ENCODE peak calls at places on chromosomes 12 and 14, in nine cellular contexts. One of them, this sample, is unnamed.

GRCh38 chr14:55850803-55851202 is 267.4 kb upstream of the PELI2 start:
- DNase-seq in germinal center: no peak
- DNase-seq in T-helper 2 cell: no peak
- DNase-seq in mesendoderm: no peak
- DNase-seq in thoracic aorta: no peak
- DNase-seq in activated T-cell treated with anti-CD3 and anti-CD28 coated beads for 1 hour: no peak
- DNase-seq in sciatic nerve: no peak
- DNase-seq in astrocyte of the hippocampus: peak
- DNase-seq in iPS DF 6.9: no peak
- DNase-seq in this sample: no peak

GRCh38 chr12:53750812-53751335 is 905 bp downstream of the CISTR start:
- DNase-seq in germinal center: peak
- DNase-seq in astrocyte of the hippocampus: no peak
- DNase-seq in sciatic nerve: no peak
- DNase-seq in T-helper 2 cell: no peak
- DNase-seq in thoracic aorta: no peak
- DNase-seq in iPS DF 6.9: no peak
- DNase-seq in activated T-cell treated with anti-CD3 and anti-CD28 coated beads for 1 hour: no peak
- DNase-seq in mesendoderm: peak
- DNase-seq in this sample: peak

GRCh38 chr14:68418192-68419118 is 374.4 kb downstream of the ZFP36L1 start:
- DNase-seq in activated T-cell treated with anti-CD3 and anti-CD28 coated beads for 1 hour: no peak
- DNase-seq in mesendoderm: no peak
- DNase-seq in germinal center: no peak
- DNase-seq in sciatic nerve: no peak
- DNase-seq in iPS DF 6.9: no peak
- DNase-seq in T-helper 2 cell: no peak
- DNase-seq in astrocyte of the hippocampus: no peak
- DNase-seq in thoracic aorta: no peak
- DNase-seq in this sample: no peak

GRCh38 chr14:69037790-69038448 is 58.8 kb upstream of the ACTN1 start:
- DNase-seq in sciatic nerve: no peak
- DNase-seq in activated T-cell treated with anti-CD3 and anti-CD28 coated beads for 1 hour: no peak
- DNase-seq in astrocyte of the hippocampus: no peak
- DNase-seq in germinal center: no peak
- DNase-seq in iPS DF 6.9: no peak
- DNase-seq in mesendoderm: peak
- DNase-seq in T-helper 2 cell: no peak
- DNase-seq in thoracic aorta: no peak
- DNase-seq in this sample: no peak

GRCh38 chr12:3973939-3974644 is 100.9 kb upstream of the PARP11 start:
- DNase-seq in sciatic nerve: no peak
- DNase-seq in germinal center: no peak
- DNase-seq in thoracic aorta: no peak
- DNase-seq in mesendoderm: no peak
- DNase-seq in T-helper 2 cell: no peak
- DNase-seq in astrocyte of the hippocampus: no peak
- DNase-seq in iPS DF 6.9: no peak
- DNase-seq in activated T-cell treated with anti-CD3 and anti-CD28 coated beads for 1 hour: no peak
- DNase-seq in this sample: no peak

GRCh38 chr12:106498056-106498455 is 84.7 kb upstream of the RFX4 start:
- DNase-seq in iPS DF 6.9: no peak
- DNase-seq in sciatic nerve: no peak
- DNase-seq in astrocyte of the hippocampus: peak
- DNase-seq in thoracic aorta: no peak
- DNase-seq in activated T-cell treated with anti-CD3 and anti-CD28 coated beads for 1 hour: no peak
- DNase-seq in mesendoderm: no peak
- DNase-seq in germinal center: no peak
- DNase-seq in T-helper 2 cell: no peak
- DNase-seq in this sample: no peak

GRCh38 chr12:131028587-131029338 is 75.1 kb downstream of the ADGRD1 start:
- DNase-seq in iPS DF 6.9: no peak
- DNase-seq in thoracic aorta: no peak
- DNase-seq in germinal center: no peak
- DNase-seq in sciatic nerve: no peak
- DNase-seq in mesendoderm: no peak
- DNase-seq in activated T-cell treated with anti-CD3 and anti-CD28 coated beads for 1 hour: no peak
- DNase-seq in T-helper 2 cell: no peak
- DNase-seq in astrocyte of the hippocampus: no peak
- DNase-seq in this sample: no peak

GRCh38 chr12:48995061-48995879 is 3.9 kb downstream of the DDN start:
- DNase-seq in mesendoderm: peak
- DNase-seq in activated T-cell treated with anti-CD3 and anti-CD28 coated beads for 1 hour: no peak
- DNase-seq in T-helper 2 cell: peak
- DNase-seq in iPS DF 6.9: no peak
- DNase-seq in sciatic nerve: peak
- DNase-seq in astrocyte of the hippocampus: peak
- DNase-seq in germinal center: peak
- DNase-seq in thoracic aorta: no peak
- DNase-seq in this sample: peak

GRCh38 chr14:93009471-93010117 is 86.6 kb downstream of the CHGA start:
- DNase-seq in sciatic nerve: peak
- DNase-seq in iPS DF 6.9: no peak
- DNase-seq in astrocyte of the hippocampus: no peak
- DNase-seq in mesendoderm: no peak
- DNase-seq in germinal center: no peak
- DNase-seq in T-helper 2 cell: no peak
- DNase-seq in activated T-cell treated with anti-CD3 and anti-CD28 coated beads for 1 hour: no peak
- DNase-seq in thoracic aorta: no peak
- DNase-seq in this sample: no peak

GRCh38 chr12:6211421-6211869 is 11.2 kb downstream of the CD9 start:
- DNase-seq in iPS DF 6.9: no peak
- DNase-seq in germinal center: no peak
- DNase-seq in mesendoderm: no peak
- DNase-seq in activated T-cell treated with anti-CD3 and anti-CD28 coated beads for 1 hour: no peak
- DNase-seq in thoracic aorta: no peak
- DNase-seq in sciatic nerve: no peak
- DNase-seq in astrocyte of the hippocampus: peak
- DNase-seq in T-helper 2 cell: no peak
- DNase-seq in this sample: no peak

GRCh38 chr12:57173089-57173488 is 25.7 kb upstream of the LRP1-AS start:
- DNase-seq in thoracic aorta: no peak
- DNase-seq in iPS DF 6.9: no peak
- DNase-seq in sciatic nerve: no peak
- DNase-seq in astrocyte of the hippocampus: peak
- DNase-seq in activated T-cell treated with anti-CD3 and anti-CD28 coated beads for 1 hour: peak
- DNase-seq in T-helper 2 cell: no peak
- DNase-seq in germinal center: no peak
- DNase-seq in mesendoderm: peak
- DNase-seq in this sample: no peak

GRCh38 chr12:41076114-41076513 is 112.0 kb upstream of the PDZRN4 start:
- DNase-seq in thoracic aorta: no peak
- DNase-seq in iPS DF 6.9: no peak
- DNase-seq in astrocyte of the hippocampus: no peak
- DNase-seq in mesendoderm: no peak
- DNase-seq in germinal center: no peak
- DNase-seq in sciatic nerve: no peak
- DNase-seq in activated T-cell treated with anti-CD3 and anti-CD28 coated beads for 1 hour: no peak
- DNase-seq in T-helper 2 cell: no peak
- DNase-seq in this sample: no peak

GRCh38 chr12:117114784-117115183 is 15.6 kb upstream of the TESC start:
- DNase-seq in sciatic nerve: no peak
- DNase-seq in germinal center: no peak
- DNase-seq in astrocyte of the hippocampus: no peak
- DNase-seq in T-helper 2 cell: no peak
- DNase-seq in thoracic aorta: no peak
- DNase-seq in activated T-cell treated with anti-CD3 and anti-CD28 coated beads for 1 hour: no peak
- DNase-seq in mesendoderm: no peak
- DNase-seq in iPS DF 6.9: no peak
- DNase-seq in this sample: no peak

GRCh38 chr14:90644882-90645281 is 171.3 kb downstream of the TTC7B start:
- DNase-seq in astrocyte of the hippocampus: no peak
- DNase-seq in sciatic nerve: no peak
- DNase-seq in activated T-cell treated with anti-CD3 and anti-CD28 coated beads for 1 hour: no peak
- DNase-seq in iPS DF 6.9: no peak
- DNase-seq in thoracic aorta: no peak
- DNase-seq in mesendoderm: no peak
- DNase-seq in T-helper 2 cell: no peak
- DNase-seq in germinal center: no peak
- DNase-seq in this sample: no peak

GRCh38 chr12:70660620-70661219 is 23.5 kb upstream of the PTPRB start:
- DNase-seq in sciatic nerve: no peak
- DNase-seq in germinal center: no peak
- DNase-seq in iPS DF 6.9: no peak
- DNase-seq in astrocyte of the hippocampus: peak
- DNase-seq in thoracic aorta: no peak
- DNase-seq in activated T-cell treated with anti-CD3 and anti-CD28 coated beads for 1 hour: no peak
- DNase-seq in mesendoderm: no peak
- DNase-seq in T-helper 2 cell: no peak
- DNase-seq in this sample: no peak

GRCh38 chr12:124709722-124710656 is 142.6 kb upstream of the NCOR2 start:
- DNase-seq in mesendoderm: no peak
- DNase-seq in astrocyte of the hippocampus: peak
- DNase-seq in iPS DF 6.9: no peak
- DNase-seq in sciatic nerve: no peak
- DNase-seq in activated T-cell treated with anti-CD3 and anti-CD28 coated beads for 1 hour: no peak
- DNase-seq in T-helper 2 cell: no peak
- DNase-seq in thoracic aorta: no peak
- DNase-seq in germinal center: no peak
- DNase-seq in this sample: no peak

GRCh38 chr14:76917158-76917596 is 91.0 kb downstream of the LRRC74A start:
- DNase-seq in germinal center: no peak
- DNase-seq in astrocyte of the hippocampus: peak
- DNase-seq in T-helper 2 cell: no peak
- DNase-seq in iPS DF 6.9: peak
- DNase-seq in sciatic nerve: peak
- DNase-seq in thoracic aorta: no peak
- DNase-seq in mesendoderm: peak
- DNase-seq in activated T-cell treated with anti-CD3 and anti-CD28 coated beads for 1 hour: no peak
- DNase-seq in this sample: no peak

GRCh38 chr12:110071504-110071903 is 23.2 kb upstream of the C12orf76 start:
- DNase-seq in thoracic aorta: no peak
- DNase-seq in germinal center: no peak
- DNase-seq in astrocyte of the hippocampus: no peak
- DNase-seq in iPS DF 6.9: no peak
- DNase-seq in mesendoderm: no peak
- DNase-seq in sciatic nerve: no peak
- DNase-seq in T-helper 2 cell: no peak
- DNase-seq in activated T-cell treated with anti-CD3 and anti-CD28 coated beads for 1 hour: no peak
- DNase-seq in this sample: no peak

GRCh38 chr12:105018761-105019160 is 32.6 kb downstream of the NOPCHAP1 start:
- DNase-seq in T-helper 2 cell: no peak
- DNase-seq in germinal center: no peak
- DNase-seq in mesendoderm: no peak
- DNase-seq in thoracic aorta: no peak
- DNase-seq in iPS DF 6.9: no peak
- DNase-seq in astrocyte of the hippocampus: no peak
- DNase-seq in activated T-cell treated with anti-CD3 and anti-CD28 coated beads for 1 hour: no peak
- DNase-seq in sciatic nerve: no peak
- DNase-seq in this sample: no peak

GRCh38 chr14:29235991-29236390 is 469.4 kb downstream of the FOXG1 start:
- DNase-seq in iPS DF 6.9: no peak
- DNase-seq in activated T-cell treated with anti-CD3 and anti-CD28 coated beads for 1 hour: no peak
- DNase-seq in germinal center: no peak
- DNase-seq in astrocyte of the hippocampus: no peak
- DNase-seq in sciatic nerve: no peak
- DNase-seq in mesendoderm: no peak
- DNase-seq in thoracic aorta: no peak
- DNase-seq in T-helper 2 cell: no peak
- DNase-seq in this sample: no peak

GRCh38 chr14:72904840-72905561 is 11.1 kb upstream of the DPF3 start:
- DNase-seq in astrocyte of the hippocampus: peak
- DNase-seq in T-helper 2 cell: peak
- DNase-seq in iPS DF 6.9: no peak
- DNase-seq in thoracic aorta: no peak
- DNase-seq in activated T-cell treated with anti-CD3 and anti-CD28 coated beads for 1 hour: peak
- DNase-seq in mesendoderm: peak
- DNase-seq in sciatic nerve: peak
- DNase-seq in germinal center: peak
- DNase-seq in this sample: peak

GRCh38 chr12:19287302-19287701 is 152.0 kb upstream of the AEBP2 start:
- DNase-seq in activated T-cell treated with anti-CD3 and anti-CD28 coated beads for 1 hour: no peak
- DNase-seq in germinal center: no peak
- DNase-seq in sciatic nerve: no peak
- DNase-seq in T-helper 2 cell: no peak
- DNase-seq in astrocyte of the hippocampus: no peak
- DNase-seq in mesendoderm: no peak
- DNase-seq in thoracic aorta: no peak
- DNase-seq in iPS DF 6.9: no peak
- DNase-seq in this sample: no peak

GRCh38 chr12:18339633-18340032 is 78.3 kb downstream of the PIK3C2G start:
- DNase-seq in sciatic nerve: no peak
- DNase-seq in germinal center: no peak
- DNase-seq in activated T-cell treated with anti-CD3 and anti-CD28 coated beads for 1 hour: no peak
- DNase-seq in astrocyte of the hippocampus: no peak
- DNase-seq in iPS DF 6.9: no peak
- DNase-seq in mesendoderm: no peak
- DNase-seq in thoracic aorta: no peak
- DNase-seq in T-helper 2 cell: no peak
- DNase-seq in this sample: no peak

GRCh38 chr14:60106341-60106740 is 14.6 kb downstream of the PCNX4 start:
- DNase-seq in thoracic aorta: no peak
- DNase-seq in iPS DF 6.9: no peak
- DNase-seq in activated T-cell treated with anti-CD3 and anti-CD28 coated beads for 1 hour: no peak
- DNase-seq in sciatic nerve: no peak
- DNase-seq in germinal center: no peak
- DNase-seq in astrocyte of the hippocampus: peak
- DNase-seq in T-helper 2 cell: no peak
- DNase-seq in mesendoderm: no peak
- DNase-seq in this sample: peak

GRCh38 chr12:109160433-109160832 is 44.0 kb downstream of the ACACB start:
- DNase-seq in astrocyte of the hippocampus: no peak
- DNase-seq in activated T-cell treated with anti-CD3 and anti-CD28 coated beads for 1 hour: no peak
- DNase-seq in thoracic aorta: no peak
- DNase-seq in iPS DF 6.9: no peak
- DNase-seq in sciatic nerve: no peak
- DNase-seq in T-helper 2 cell: no peak
- DNase-seq in germinal center: no peak
- DNase-seq in mesendoderm: no peak
- DNase-seq in this sample: no peak

GRCh38 chr12:132172619-132173018 is 28.4 kb downstream of the NOC4L start:
- DNase-seq in thoracic aorta: no peak
- DNase-seq in sciatic nerve: no peak
- DNase-seq in T-helper 2 cell: no peak
- DNase-seq in mesendoderm: no peak
- DNase-seq in iPS DF 6.9: no peak
- DNase-seq in activated T-cell treated with anti-CD3 and anti-CD28 coated beads for 1 hour: no peak
- DNase-seq in astrocyte of the hippocampus: no peak
- DNase-seq in germinal center: no peak
- DNase-seq in this sample: no peak

GRCh38 chr14:72332871-72333270 is 400.6 kb downstream of the RGS6 start:
- DNase-seq in T-helper 2 cell: no peak
- DNase-seq in activated T-cell treated with anti-CD3 and anti-CD28 coated beads for 1 hour: no peak
- DNase-seq in germinal center: no peak
- DNase-seq in mesendoderm: peak
- DNase-seq in sciatic nerve: no peak
- DNase-seq in iPS DF 6.9: no peak
- DNase-seq in astrocyte of the hippocampus: no peak
- DNase-seq in thoracic aorta: no peak
- DNase-seq in this sample: no peak

GRCh38 chr14:36767603-36768281 is 106.1 kb downstream of the PAX9 start:
- DNase-seq in astrocyte of the hippocampus: peak
- DNase-seq in iPS DF 6.9: no peak
- DNase-seq in sciatic nerve: no peak
- DNase-seq in germinal center: no peak
- DNase-seq in mesendoderm: peak
- DNase-seq in T-helper 2 cell: no peak
- DNase-seq in activated T-cell treated with anti-CD3 and anti-CD28 coated beads for 1 hour: no peak
- DNase-seq in thoracic aorta: no peak
- DNase-seq in this sample: no peak

GRCh38 chr14:22220427-22220826 is 368.6 kb downstream of the DAD1 start:
- DNase-seq in germinal center: no peak
- DNase-seq in astrocyte of the hippocampus: peak
- DNase-seq in activated T-cell treated with anti-CD3 and anti-CD28 coated beads for 1 hour: no peak
- DNase-seq in sciatic nerve: no peak
- DNase-seq in T-helper 2 cell: no peak
- DNase-seq in iPS DF 6.9: no peak
- DNase-seq in mesendoderm: no peak
- DNase-seq in thoracic aorta: no peak
- DNase-seq in this sample: no peak

GRCh38 chr12:3231399-3231876 is 154.3 kb downstream of the TSPAN9 start:
- DNase-seq in iPS DF 6.9: no peak
- DNase-seq in T-helper 2 cell: no peak
- DNase-seq in sciatic nerve: no peak
- DNase-seq in germinal center: no peak
- DNase-seq in activated T-cell treated with anti-CD3 and anti-CD28 coated beads for 1 hour: no peak
- DNase-seq in thoracic aorta: no peak
- DNase-seq in astrocyte of the hippocampus: no peak
- DNase-seq in mesendoderm: peak
- DNase-seq in this sample: no peak

GRCh38 chr14:38003746-38004609 is 203.7 kb upstream of the SSTR1 start:
- DNase-seq in germinal center: no peak
- DNase-seq in activated T-cell treated with anti-CD3 and anti-CD28 coated beads for 1 hour: no peak
- DNase-seq in astrocyte of the hippocampus: no peak
- DNase-seq in sciatic nerve: no peak
- DNase-seq in T-helper 2 cell: no peak
- DNase-seq in iPS DF 6.9: no peak
- DNase-seq in thoracic aorta: no peak
- DNase-seq in mesendoderm: no peak
- DNase-seq in this sample: no peak